ENCODE peak calls at places on chromosome 7, in eight cellular contexts. E is tibial nerve, V is sigmoid colon, L is A549, T is ovary, Q is H1, R is K562, S is stomach. W is an unnamed sample.

GRCh38 chr7:17109017-17109416 is 189.4 kb upstream of the AHR start:
- DNase-seq in E (no peak), V (no peak), L (no peak), T (no peak), Q (no peak), R (no peak), S (no peak), W (no peak)

GRCh38 chr7:157557263-157557662 is 220.5 kb downstream of the DNAJB6 start:
- DNase-seq in E (no peak), V (peak; percentile 19), L (no peak), T (no peak), Q (no peak), R (no peak), S (no peak), W (no peak)

GRCh38 chr7:139776486-139777303 is 1.1 kb downstream of the HIPK2 start:
- DNase-seq in E (peak; percentile 31), V (no peak), L (peak; percentile 31), T (peak; percentile 28), Q (no peak), R (peak; percentile 61), S (no peak), W (peak; percentile 36)

GRCh38 chr7:143467724-143468123 is 9.9 kb upstream of the TAS2R41 start:
- DNase-seq in E (no peak), V (no peak), L (no peak), T (no peak), Q (no peak), R (no peak), S (no peak), W (no peak)

GRCh38 chr7:39589323-39590111 is 23.3 kb downstream of the YAE1 start:
- DNase-seq in E (peak; percentile 15), V (no peak), L (peak; percentile 47), T (no peak), Q (peak; percentile 60), R (peak; percentile 92), S (no peak), W (no peak)

GRCh38 chr7:129569811-129570215 is 41.7 kb upstream of the NRF1 start:
- DNase-seq in E (no peak), V (no peak), L (peak; percentile 87), T (no peak), Q (no peak), R (no peak), S (peak; percentile 30), W (peak; percentile 55)

GRCh38 chr7:136405931-136406777 is 429.0 kb upstream of the MTPN start:
- DNase-seq in E (peak; percentile 28), V (peak; percentile 67), L (peak; percentile 53), T (no peak), Q (peak; percentile 51), R (peak; percentile 77), S (peak; percentile 29), W (peak; percentile 20)

GRCh38 chr7:133355325-133355708 is 102.4 kb downstream of the EXOC4 start:
- DNase-seq in E (no peak), V (no peak), L (no peak), T (no peak), Q (no peak), R (peak; percentile 22), S (no peak), W (no peak)

GRCh38 chr7:128007293-128007680 is 23.9 kb downstream of the LRRC4 start:
- DNase-seq in E (no peak), V (no peak), L (no peak), T (no peak), Q (no peak), R (no peak), S (no peak), W (no peak)

GRCh38 chr7:22468609-22469008 is 31.4 kb downstream of the STEAP1B start:
- DNase-seq in E (no peak), V (no peak), L (no peak), T (no peak), Q (no peak), R (no peak), S (no peak), W (no peak)

GRCh38 chr7:96449094-96449493 is 127.2 kb upstream of the SLC25A13 start:
- DNase-seq in E (no peak), V (no peak), L (no peak), T (no peak), Q (no peak), R (no peak), S (no peak), W (no peak)

GRCh38 chr7:50305697-50306300 is 1.3 kb downstream of the IKZF1 start:
- DNase-seq in E (no peak), V (no peak), L (no peak), T (no peak), Q (no peak), R (no peak), S (no peak), W (no peak)

GRCh38 chr7:153027904-153028303 is 268.4 kb downstream of the ACTR3B start:
- DNase-seq in E (no peak), V (no peak), L (no peak), T (no peak), Q (no peak), R (no peak), S (no peak), W (no peak)

GRCh38 chr7:44074349-44074695 is 8.0 kb downstream of the POLM start:
- DNase-seq in E (no peak), V (no peak), L (no peak), T (no peak), Q (no peak), R (no peak), S (no peak), W (no peak)

GRCh38 chr7:156261581-156261980 is 379.0 kb upstream of the RNF32 start:
- DNase-seq in E (no peak), V (no peak), L (no peak), T (no peak), Q (no peak), R (no peak), S (no peak), W (no peak)

GRCh38 chr7:33517191-33517590 is 387.8 kb downstream of the BBS9 start:
- DNase-seq in E (no peak), V (no peak), L (no peak), T (no peak), Q (no peak), R (no peak), S (no peak), W (no peak)

GRCh38 chr7:148590533-148590932 is at the start of gene C7orf33:
- DNase-seq in E (no peak), V (no peak), L (no peak), T (no peak), Q (no peak), R (no peak), S (no peak), W (no peak)

DNA sequence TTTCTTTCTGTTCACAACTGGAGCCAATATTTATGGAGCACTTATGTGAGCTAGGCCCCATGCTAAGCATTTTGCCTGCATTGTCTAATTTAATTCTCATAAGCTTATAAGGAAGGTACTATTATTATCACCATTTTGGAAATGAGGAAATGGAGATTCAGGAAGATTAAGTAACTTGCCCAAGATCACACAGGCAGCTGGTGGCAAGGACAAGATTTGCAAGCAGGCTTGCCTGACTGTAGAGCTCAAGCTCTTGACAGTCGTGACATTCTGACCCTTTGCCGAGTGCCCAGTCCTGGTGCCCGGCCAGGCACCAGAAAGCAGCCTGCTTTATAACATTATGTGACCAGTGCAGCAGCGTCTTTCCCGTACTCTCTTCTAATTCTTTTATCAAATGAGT is 38.2 kb downstream of the WNT2 start:
- DNase-seq in E (no peak), V (no peak), L (no peak), T (no peak), Q (no peak), R (no peak), S (no peak), W (no peak)
- TF ChIP-seq POLR2A in E (no peak), V (no peak), L (no peak), T (no peak), Q (no peak), R (no peak), S (no peak), W (no peak)

GRCh38 chr7:151174246-151175046 is 7.0 kb upstream of the GBX1 start:
- DNase-seq in E (no peak), V (no peak), L (no peak), T (no peak), Q (no peak), R (no peak), S (peak; percentile 27), W (no peak)
- TF ChIP-seq EP300 in E (no peak), V (no peak), L (no peak), T (no peak), Q (no peak), R (no peak), S (no peak), W (no peak)

DNA sequence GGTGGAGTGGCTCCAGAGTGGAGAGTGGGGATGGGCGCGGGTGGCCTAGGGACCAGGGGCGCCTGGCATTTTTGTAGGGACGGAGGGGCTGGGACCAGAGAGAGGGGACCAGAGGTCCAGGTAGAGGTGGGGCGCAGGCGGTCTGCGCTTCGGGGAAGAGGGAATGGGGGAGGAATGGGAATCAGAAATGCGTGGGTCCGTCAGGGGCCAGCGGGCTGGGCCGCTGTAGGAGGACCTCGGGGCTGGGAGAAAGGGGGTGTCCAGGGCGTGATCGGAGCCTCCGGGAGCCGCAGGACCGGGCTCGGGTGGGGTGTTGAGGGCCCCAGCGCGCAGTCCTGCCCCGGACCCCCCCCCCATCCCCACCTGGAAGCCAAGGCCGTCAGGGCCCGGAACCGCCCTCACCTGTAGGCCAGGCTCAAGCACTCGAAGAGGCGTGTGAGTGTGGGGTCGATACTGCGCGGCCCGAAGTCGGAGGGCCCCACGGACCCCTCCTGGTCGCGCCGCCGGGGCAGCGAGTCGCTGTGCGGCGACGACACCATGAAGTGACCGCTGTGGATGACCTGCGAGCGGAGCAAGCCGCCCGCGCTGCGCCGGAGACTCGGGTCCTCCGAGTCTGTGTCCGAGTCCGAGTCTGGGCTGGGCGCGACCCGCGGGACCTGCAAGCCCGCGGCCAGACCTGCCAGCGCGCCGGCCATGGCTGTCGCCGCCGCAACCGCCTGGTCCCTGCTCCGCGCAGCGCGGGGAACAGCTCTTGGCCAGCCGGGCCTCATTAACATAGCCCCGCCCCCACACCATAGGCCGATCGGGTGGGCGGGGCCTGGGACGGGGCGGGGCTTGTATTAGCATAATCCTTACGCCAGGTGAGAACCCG is at the start of gene MLXIPL:
- DNase-seq in E (peak; percentile 62), V (peak; percentile 80), L (peak; percentile 78), T (peak; percentile 51), Q (peak; percentile 73), R (peak; percentile 96), S (peak; percentile 93), W (peak; percentile 91)
- TF ChIP-seq POLR2A in E (no peak), V (no peak), L (peak; percentile 48), T (no peak), Q (no peak), R (peak; percentile 82), S (no peak), W (peak; percentile 77)

GRCh38 chr7:32158076-32158475 is 87.9 kb upstream of the PDE1C start:
- DNase-seq in E (no peak), V (no peak), L (no peak), T (no peak), Q (no peak), R (no peak), S (no peak), W (no peak)

GRCh38 chr7:32155712-32156111 is 85.5 kb upstream of the PDE1C start:
- DNase-seq in E (no peak), V (no peak), L (no peak), T (no peak), Q (no peak), R (no peak), S (no peak), W (no peak)

GRCh38 chr7:32153006-32153405 is 82.8 kb upstream of the PDE1C start:
- DNase-seq in E (no peak), V (no peak), L (no peak), T (no peak), Q (no peak), R (no peak), S (no peak), W (no peak)

GRCh38 chr7:32152576-32152975 is 82.4 kb upstream of the PDE1C start:
- DNase-seq in E (no peak), V (no peak), L (no peak), T (no peak), Q (no peak), R (no peak), S (no peak), W (no peak)

GRCh38 chr7:32154797-32155196 is 84.6 kb upstream of the PDE1C start:
- DNase-seq in E (no peak), V (no peak), L (no peak), T (no peak), Q (no peak), R (no peak), S (peak; percentile 31), W (no peak)
- TF ChIP-seq EP300 in E (no peak), V (no peak), L (no peak), T (no peak), Q (no peak), R (no peak), S (no peak), W (no peak)

W was measured in transverse colon.